ENCODE peak calls at places on chromosomes 7 and 10, in eight cellular contexts. P is tibial artery; Q is Panc1; Z is HCT116; Y is heart right ventricle; W is dorsolateral prefrontal cortex; I is pancreas; N is CD4-positive, alpha-beta memory T cell. F is an unnamed sample.

GRCh38 chr7:6273380-6273837 is 985 bp upstream of the CYTH3 start:
- DNase-seq in P (no peak), Q (no peak), Z (no peak), Y (no peak), W (peak; percentile 39), I (peak; percentile 59), N (no peak), F (no peak)

GRCh38 chr10:31384589-31384949 is 65.6 kb downstream of the ZEB1 start:
- DNase-seq in P (no peak), Q (no peak), Z (no peak), Y (no peak), W (no peak), I (no peak), N (no peak), F (no peak)

GRCh38 chr7:7662527-7662926 is 22.0 kb downstream of the UMAD1 start:
- DNase-seq in P (no peak), Q (no peak), Z (no peak), Y (no peak), W (no peak), I (no peak), N (no peak), F (no peak)

GRCh38 chr7:781936-782529 is 50.2 kb upstream of the SUN1 start:
- DNase-seq in P (no peak), Q (no peak), Z (no peak), Y (no peak), W (no peak), I (no peak), N (no peak), F (no peak)

GRCh38 chr7:105487559-105488218 is 34.4 kb downstream of the PUS7 start:
- DNase-seq in P (no peak), Q (peak; percentile 55), Z (no peak), Y (no peak), W (no peak), I (no peak), N (no peak), F (peak; percentile 80)

GRCh38 chr7:106048621-106049020 is 63.5 kb downstream of the SYPL1 start:
- DNase-seq in P (no peak), Q (no peak), Z (no peak), Y (no peak), W (no peak), I (no peak), N (no peak), F (no peak)

GRCh38 chr10:60846173-60846572 is 67.9 kb downstream of the CDK1 start:
- DNase-seq in P (no peak), Q (no peak), Z (peak; percentile 15), Y (no peak), W (no peak), I (no peak), N (no peak), F (no peak)

GRCh38 chr10:17257466-17258321 is 29.7 kb downstream of the VIM start:
- DNase-seq in P (no peak), Q (no peak), Z (peak; percentile 60), Y (no peak), W (no peak), I (peak; percentile 71), N (peak; percentile 49), F (peak; percentile 87)

GRCh38 chr10:129605986-129606518 is 139.0 kb downstream of the MGMT start:
- DNase-seq in P (no peak), Q (no peak), Z (no peak), Y (no peak), W (no peak), I (no peak), N (no peak), F (no peak)

GRCh38 chr7:100629117-100629711 is 12.1 kb downstream of the TFR2 start:
- DNase-seq in P (no peak), Q (no peak), Z (peak; percentile 28), Y (no peak), W (no peak), I (no peak), N (no peak), F (peak; percentile 39)

GRCh38 chr7:132508724-132509348 is 67.4 kb downstream of the PLXNA4 start:
- DNase-seq in P (peak; percentile 59), Q (no peak), Z (no peak), Y (peak; percentile 32), W (no peak), I (no peak), N (no peak), F (no peak)

GRCh38 chr7:114819629-114820362 is 102.1 kb upstream of the MDFIC start:
- DNase-seq in P (no peak), Q (peak; percentile 85), Z (peak; percentile 69), Y (no peak), W (no peak), I (no peak), N (no peak), F (peak; percentile 96)

GRCh38 chr7:44604941-44605340 is 1.5 kb upstream of the OGDH start:
- DNase-seq in P (no peak), Q (no peak), Z (no peak), Y (no peak), W (no peak), I (no peak), N (no peak), F (no peak)

GRCh38 chr10:132571565-132572544 is 34.3 kb downstream of the INPP5A start:
- DNase-seq in P (peak; percentile 84), Q (peak; percentile 79), Z (peak; percentile 65), Y (no peak), W (peak; percentile 58), I (peak; percentile 77), N (peak; percentile 86), F (peak; percentile 25)

GRCh38 chr10:34941471-34942357 is 126.6 kb upstream of the PARD3 start:
- DNase-seq in P (no peak), Q (no peak), Z (no peak), Y (no peak), W (no peak), I (no peak), N (no peak), F (peak; percentile 73)

GRCh38 chr7:121544199-121544598 is 148.1 kb upstream of the FAM3C start:
- DNase-seq in P (no peak), Q (no peak), Z (no peak), Y (no peak), W (no peak), I (no peak), N (no peak), F (no peak)

GRCh38 chr7:50564630-50565558 is at the start of gene DDC:
- DNase-seq in P (no peak), Q (no peak), Z (no peak), Y (no peak), W (no peak), I (peak; percentile 44), N (no peak), F (no peak)

GRCh38 chr7:64874114-64874513 is 29.0 kb upstream of the ZNF273 start:
- DNase-seq in P (no peak), Q (no peak), Z (no peak), Y (no peak), W (no peak), I (no peak), N (no peak), F (no peak)

GRCh38 chr10:34713875-34714274 is 101.2 kb downstream of the PARD3 start:
- DNase-seq in P (no peak), Q (no peak), Z (no peak), Y (no peak), W (no peak), I (no peak), N (no peak), F (no peak)

GRCh38 chr10:4671451-4672145 is 154.4 kb upstream of the AKR1E2 start:
- DNase-seq in P (no peak), Q (peak; percentile 80), Z (peak; percentile 77), Y (no peak), W (no peak), I (no peak), N (no peak), F (no peak)
- H3K4me3 ChIP-seq in P (no peak overlapping the region), Q (no peak overlapping the region), Z (peak overlapping the region; percentile 27), Y (no peak overlapping the region), W (no peak overlapping the region), I (no peak overlapping the region), N (no peak overlapping the region), F (no peak overlapping the region)

DNA sequence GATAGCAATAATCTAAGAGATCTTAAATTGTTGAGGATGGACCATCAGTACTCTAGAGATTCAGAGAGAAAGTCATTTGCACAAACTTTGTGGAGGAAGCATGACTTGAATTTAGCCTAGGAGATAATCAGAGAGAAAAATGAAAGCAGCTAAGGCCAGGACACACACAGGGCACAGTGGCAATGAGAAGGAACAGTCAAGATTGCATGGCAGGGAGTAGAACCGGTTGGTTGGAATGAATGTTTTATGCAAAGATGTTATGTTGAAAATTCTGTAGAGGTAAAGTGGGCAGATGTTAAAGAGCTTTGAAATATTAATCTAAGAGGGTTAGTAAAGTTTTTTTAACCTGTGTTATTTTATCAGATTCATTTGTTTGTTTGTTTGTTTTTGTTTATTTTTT is 521.8 kb downstream of the GATA3 start:
- DNase-seq in P (no peak), Q (no peak), Z (no peak), Y (no peak), W (no peak), I (no peak), N (no peak), F (no peak)
- H3K4me3 ChIP-seq in P (no peak overlapping the region), Q (no peak overlapping the region), Z (no peak overlapping the region), Y (no peak overlapping the region), W (no peak overlapping the region), I (no peak overlapping the region), N (no peak overlapping the region), F (no peak overlapping the region)

DNA sequence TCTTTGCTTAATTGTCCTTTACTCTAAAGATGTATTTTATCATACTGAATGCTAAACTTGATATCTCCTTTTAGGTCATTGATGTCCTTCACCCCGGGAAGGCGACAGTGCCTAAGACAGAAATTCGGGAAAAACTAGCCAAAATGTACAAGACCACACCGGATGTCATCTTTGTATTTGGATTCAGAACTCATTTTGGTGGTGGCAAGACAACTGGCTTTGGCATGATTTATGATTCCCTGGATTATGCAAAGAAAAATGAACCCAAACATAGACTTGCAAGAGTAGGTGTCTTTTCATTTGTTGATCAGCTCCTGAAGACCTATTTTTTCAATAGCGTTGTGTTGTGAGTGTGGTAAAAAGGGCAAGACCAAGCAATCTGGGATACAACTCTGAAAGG is 1.8 kb downstream of the RPS24 start:
- DNase-seq in P (no peak), Q (no peak), Z (no peak), Y (no peak), W (no peak), I (no peak), N (no peak), F (no peak)
- H3K4me3 ChIP-seq in P (no peak overlapping the region), Q (peak overlapping the region; percentile 92), Z (peak overlapping the region; percentile 97), Y (no peak overlapping the region), W (no peak overlapping the region), I (peak overlapping the region; percentile 80), N (no peak overlapping the region), F (no peak overlapping the region)

GRCh38 chr10:21517134-21517982 is 8.1 kb downstream of the SKIDA1 start:
- DNase-seq in P (peak; percentile 69), Q (no peak), Z (no peak), Y (peak; percentile 75), W (peak; percentile 67), I (peak; percentile 62), N (peak; percentile 37), F (peak; percentile 72)

GRCh38 chr10:21519327-21519933 is 6.1 kb downstream of the SKIDA1 start:
- DNase-seq in P (no peak), Q (no peak), Z (no peak), Y (no peak), W (no peak), I (no peak), N (no peak), F (no peak)

GRCh38 chr10:21517983-21518628 is 7.4 kb downstream of the SKIDA1 start:
- DNase-seq in P (no peak), Q (no peak), Z (no peak), Y (no peak), W (no peak), I (no peak), N (no peak), F (no peak)

GRCh38 chr10:21519981-21520436 is 5.5 kb downstream of the SKIDA1 start:
- DNase-seq in P (no peak), Q (no peak), Z (no peak), Y (no peak), W (no peak), I (no peak), N (peak; percentile 36), F (peak; percentile 81)

GRCh38 chr10:21518629-21519321 is 6.7 kb downstream of the SKIDA1 start:
- DNase-seq in P (no peak), Q (no peak), Z (no peak), Y (no peak), W (no peak), I (no peak), N (no peak), F (peak; percentile 74)
- H3K4me3 ChIP-seq in P (peak overlapping the region; percentile 65), Q (peak overlapping the region; percentile 62), Z (peak overlapping the region; percentile 42), Y (peak overlapping the region; percentile 0), W (peak overlapping the region; percentile 56), I (peak overlapping the region; percentile 74), N (no peak overlapping the region), F (peak overlapping the region; percentile 78)